ENCODE peak calls at places on chromosomes 3 and 15, in five cellular contexts. S, W, G, Y and N are unnamed samples.
A peak's percentile ranks its signal among the peaks of the same experiment; 100 is the strongest.

GRCh38 chr15:87135109-87135508 is 1055.4 kb downstream of the AGBL1 start:
- DNase-seq in Y (no peak), S (no peak), G (no peak), W (no peak), N (no peak)

GRCh38 chr3:155024006-155024638 is 56.0 kb upstream of the MME start:
- DNase-seq in G (no peak), Y (no peak), S (peak; percentile 69), W (peak; percentile 26), N (no peak)

GRCh38 chr3:126081618-126082333 is 2.1 kb downstream of the SLC41A3 start:
- DNase-seq in W (peak; percentile 18), Y (no peak), G (peak; percentile 68), S (peak; percentile 69), N (peak; percentile 68)

GRCh38 chr15:72835289-72835890 is 51.8 kb upstream of the ADPGK start:
- DNase-seq in Y (no peak), W (peak; percentile 78), G (no peak), S (no peak), N (no peak)

GRCh38 chr3:198079771-198080520 is 119.9 kb downstream of the LMLN start:
- DNase-seq in Y (no peak), W (peak; percentile 42), S (no peak), G (peak; percentile 49), N (no peak)

GRCh38 chr3:139202226-139202958 is 141.4 kb upstream of the MRPS22 start:
- DNase-seq in G (peak; percentile 62), W (peak; percentile 88), Y (no peak), S (no peak), N (no peak)

GRCh38 chr3:42019144-42019952 is 57.4 kb upstream of the ULK4 start:
- DNase-seq in S (no peak), W (no peak), G (no peak), Y (no peak), N (no peak)

GRCh38 chr3:171453175-171453868 is 6.9 kb downstream of the TNIK start:
- DNase-seq in S (no peak), W (peak; percentile 79), Y (no peak), G (no peak), N (no peak)

GRCh38 chr3:100875239-100875638 is 118.0 kb downstream of the ABI3BP start:
- DNase-seq in W (no peak), Y (no peak), G (peak; percentile 53), S (peak; percentile 87), N (peak; percentile 79)

GRCh38 chr3:118478706-118479276 is 555.9 kb downstream of the IGSF11 start:
- DNase-seq in W (peak; percentile 64), Y (no peak), S (peak; percentile 14), G (no peak), N (no peak)

GRCh38 chr3:12328132-12328915 is 39.5 kb downstream of the PPARG start:
- DNase-seq in W (peak; percentile 3), S (no peak), G (no peak), Y (no peak), N (no peak)

GRCh38 chr3:14540821-14541385 is 761 bp upstream of the GRIP2 start:
- DNase-seq in Y (no peak), W (no peak), S (no peak), G (no peak), N (no peak)

GRCh38 chr15:64751464-64751863 is 23.9 kb downstream of the RBPMS2 start:
- DNase-seq in G (no peak), Y (no peak), W (peak; percentile 63), S (no peak), N (no peak)

GRCh38 chr15:36527512-36528162 is 51.8 kb upstream of the CDIN1 start:
- DNase-seq in G (no peak), S (no peak), Y (no peak), W (no peak), N (no peak)